ENCODE peak calls at places on chromosomes 3 and 15, in seven cellular contexts. C, O, G, M, A, U and I are unnamed samples.

GRCh38 chr3:151631946-151632345 is 101.8 kb upstream of the AADACL2 start:
- DNase-seq in C (no peak), O (no peak), G (no peak), M (no peak), A (no peak), U (peak), I (no peak)

GRCh38 chr3:177827517-177828249 is 630.4 kb upstream of the TBL1XR1 start:
- DNase-seq in C (peak), O (peak), G (no peak), M (no peak), A (no peak), U (peak), I (no peak)

GRCh38 chr3:39907981-39908380 is 98.6 kb downstream of the MYRIP start:
- DNase-seq in C (no peak), O (no peak), G (no peak), M (no peak), A (no peak), U (no peak), I (peak)

GRCh38 chr3:61924065-61924740 is 362.8 kb downstream of the PTPRG start:
- DNase-seq in C (no peak), O (no peak), G (no peak), M (no peak), A (no peak), U (no peak), I (no peak)

GRCh38 chr15:56835598-56836275 is 82.7 kb upstream of the TCF12 start:
- DNase-seq in C (no peak), O (peak), G (no peak), M (no peak), A (no peak), U (no peak), I (no peak)

GRCh38 chr3:153670577-153670976 is 450.6 kb upstream of the ARHGEF26 start:
- DNase-seq in C (no peak), O (no peak), G (no peak), M (no peak), A (no peak), U (no peak), I (no peak)

GRCh38 chr3:58241321-58242044 is 3.9 kb downstream of the ABHD6 start:
- DNase-seq in C (no peak), O (peak), G (no peak), M (no peak), A (no peak), U (peak), I (no peak)

GRCh38 chr3:150308481-150308918 is 99.6 kb upstream of the TSC22D2 start:
- DNase-seq in C (peak), O (no peak), G (no peak), M (no peak), A (no peak), U (no peak), I (no peak)

GRCh38 chr3:129888739-129889138 is 4.8 kb downstream of the TMCC1 start:
- DNase-seq in C (peak), O (peak), G (no peak), M (no peak), A (no peak), U (peak), I (no peak)

GRCh38 chr3:12237076-12237475 is 51.8 kb upstream of the PPARG start:
- DNase-seq in C (no peak), O (no peak), G (no peak), M (no peak), A (no peak), U (no peak), I (no peak)

GRCh38 chr3:117788086-117788485 is 1078.5 kb downstream of the TUSC7 start:
- DNase-seq in C (no peak), O (peak), G (no peak), M (no peak), A (no peak), U (peak), I (peak)

GRCh38 chr15:100726426-100727190 is 124.2 kb downstream of the ASB7 start:
- DNase-seq in C (peak), O (peak), G (no peak), M (no peak), A (peak), U (no peak), I (no peak)

GRCh38 chr3:53187430-53187829 is 26.4 kb downstream of the PRKCD start:
- DNase-seq in C (no peak), O (peak), G (no peak), M (no peak), A (no peak), U (no peak), I (no peak)

GRCh38 chr3:140100479-140100878 is 165.5 kb downstream of the CLSTN2 start:
- DNase-seq in C (no peak), O (no peak), G (no peak), M (no peak), A (no peak), U (no peak), I (no peak)

GRCh38 chr3:141945726-141946125 is 69.3 kb downstream of the ATP1B3 start:
- DNase-seq in C (no peak), O (no peak), G (no peak), M (no peak), A (no peak), U (no peak), I (no peak)

GRCh38 chr3:50516048-50516871 is 12.8 kb upstream of the CACNA2D2 start:
- DNase-seq in C (no peak), O (no peak), G (peak), M (peak), A (peak), U (peak), I (peak)

GRCh38 chr15:57015897-57016296 is 97.5 kb downstream of the TCF12 start:
- DNase-seq in C (peak), O (peak), G (no peak), M (no peak), A (no peak), U (peak), I (peak)

GRCh38 chr15:57762302-57762701 is 55.8 kb downstream of the POLR2M start:
- DNase-seq in C (no peak), O (no peak), G (no peak), M (no peak), A (no peak), U (no peak), I (peak)

GRCh38 chr3:98741121-98741716 is 21.9 kb upstream of the ST3GAL6 start:
- DNase-seq in C (peak), O (peak), G (no peak), M (no peak), A (no peak), U (peak), I (peak)

GRCh38 chr15:57245130-57245529 is 131.2 kb upstream of the CGNL1 start:
- DNase-seq in C (no peak), O (peak), G (no peak), M (no peak), A (no peak), U (peak), I (no peak)

GRCh38 chr3:58441514-58442450 is 8.2 kb upstream of the PDHB start:
- DNase-seq in C (no peak), O (no peak), G (no peak), M (no peak), A (no peak), U (no peak), I (peak)

GRCh38 chr15:101244889-101245668 is 6.8 kb downstream of the CHSY1 start:
- DNase-seq in C (no peak), O (no peak), G (no peak), M (no peak), A (no peak), U (no peak), I (no peak)

GRCh38 chr15:23734856-23735255 is 47.8 kb upstream of the NDN start:
- DNase-seq in C (no peak), O (no peak), G (no peak), M (no peak), A (no peak), U (no peak), I (no peak)

GRCh38 chr3:138154534-138154933 is 20.2 kb downstream of the DBR1 start:
- DNase-seq in C (no peak), O (no peak), G (no peak), M (no peak), A (no peak), U (no peak), I (no peak)

GRCh38 chr3:178420033-178420432 is 116.2 kb upstream of the KCNMB2 start:
- DNase-seq in C (no peak), O (no peak), G (no peak), M (no peak), A (no peak), U (no peak), I (no peak)

GRCh38 chr3:196274585-196274984 is 12.9 kb downstream of the PCYT1A start:
- DNase-seq in C (peak), O (peak), G (no peak), M (no peak), A (no peak), U (peak), I (no peak)

GRCh38 chr15:97654677-97655076 is 305.8 kb upstream of the ARRDC4 start:
- DNase-seq in C (no peak), O (no peak), G (no peak), M (no peak), A (no peak), U (no peak), I (no peak)

GRCh38 chr3:38610934-38611333 is 38.6 kb downstream of the SCN5A start:
- DNase-seq in C (no peak), O (no peak), G (no peak), M (no peak), A (no peak), U (no peak), I (no peak)

GRCh38 chr3:126261037-126261436 is 80.7 kb upstream of the ALDH1L1 start:
- DNase-seq in C (peak), O (peak), G (no peak), M (no peak), A (no peak), U (peak), I (peak)

GRCh38 chr15:99057697-99058420 is 47.0 kb upstream of the SYNM start:
- DNase-seq in C (no peak), O (no peak), G (no peak), M (no peak), A (no peak), U (no peak), I (no peak)

GRCh38 chr3:27073903-27074302 is 295.3 kb downstream of the NEK10 start:
- DNase-seq in C (no peak), O (no peak), G (no peak), M (no peak), A (no peak), U (no peak), I (no peak)

GRCh38 chr3:127174284-127174683 is 18.6 kb upstream of the PRR23E start:
- DNase-seq in C (no peak), O (no peak), G (no peak), M (no peak), A (peak), U (no peak), I (no peak)

GRCh38 chr3:56783644-56784451 is 17.9 kb downstream of the ARHGEF3 start:
- DNase-seq in C (peak), O (peak), G (no peak), M (no peak), A (no peak), U (peak), I (no peak)

GRCh38 chr3:10160346-10160745 is 4.4 kb upstream of the IRAK2 start:
- DNase-seq in C (no peak), O (no peak), G (no peak), M (no peak), A (no peak), U (no peak), I (no peak)

GRCh38 chr3:6805236-6805635 is 55.7 kb upstream of the GRM7 start:
- DNase-seq in C (peak), O (no peak), G (no peak), M (no peak), A (no peak), U (no peak), I (no peak)

GRCh38 chr3:164332856-164333802 is 745.2 kb downstream of the SI start:
- DNase-seq in C (no peak), O (no peak), G (peak), M (peak), A (peak), U (peak), I (peak)

GRCh38 chr3:154156529-154156928 is 35.3 kb downstream of the ARHGEF26 start:
- DNase-seq in C (no peak), O (no peak), G (no peak), M (no peak), A (no peak), U (no peak), I (no peak)

GRCh38 chr15:66701422-66702034 is 508 bp upstream of the SMAD6 start:
- DNase-seq in C (no peak), O (no peak), G (peak), M (no peak), A (peak), U (peak), I (peak)

GRCh38 chr3:126528419-126528799 is 4.5 kb downstream of the CHST13 start:
- DNase-seq in C (no peak), O (no peak), G (no peak), M (no peak), A (no peak), U (no peak), I (no peak)

GRCh38 chr3:100374521-100374920 is 26.4 kb downstream of the TOMM70 start:
- DNase-seq in C (no peak), O (no peak), G (no peak), M (no peak), A (no peak), U (no peak), I (no peak)

GRCh38 chr3:100366424-100366823 is 31.9 kb downstream of the NIT2 start:
- DNase-seq in C (no peak), O (no peak), G (no peak), M (no peak), A (no peak), U (no peak), I (no peak)

GRCh38 chr3:100368421-100368820 is 32.5 kb downstream of the TOMM70 start:
- DNase-seq in C (no peak), O (no peak), G (no peak), M (no peak), A (no peak), U (no peak), I (no peak)

GRCh38 chr3:100370751-100371150 is 30.1 kb downstream of the TOMM70 start:
- DNase-seq in C (no peak), O (peak), G (no peak), M (no peak), A (no peak), U (no peak), I (no peak)
- H2AK5ac ChIP-seq in C (no peak), O (no peak), G (no peak), M (no peak), A (no peak), U (no peak), I (no peak)

GRCh38 chr3:134955874-134956273 is 160.8 kb downstream of the EPHB1 start:
- DNase-seq in C (no peak), O (no peak), G (no peak), M (no peak), A (no peak), U (no peak), I (no peak)
- H2AK5ac ChIP-seq in C (no peak), O (no peak), G (no peak), M (no peak), A (no peak), U (no peak), I (no peak)

GRCh38 chr3:174023445-174023844 is 625.9 kb downstream of the NLGN1 start:
- DNase-seq in C (no peak), O (peak), G (no peak), M (no peak), A (no peak), U (no peak), I (no peak)

GRCh38 chr3:174028673-174029072 is 631.1 kb downstream of the NLGN1 start:
- DNase-seq in C (no peak), O (no peak), G (no peak), M (no peak), A (no peak), U (no peak), I (no peak)
- H2AK5ac ChIP-seq in C (no peak), O (no peak), G (no peak), M (no peak), A (no peak), U (no peak), I (no peak)

DNA sequence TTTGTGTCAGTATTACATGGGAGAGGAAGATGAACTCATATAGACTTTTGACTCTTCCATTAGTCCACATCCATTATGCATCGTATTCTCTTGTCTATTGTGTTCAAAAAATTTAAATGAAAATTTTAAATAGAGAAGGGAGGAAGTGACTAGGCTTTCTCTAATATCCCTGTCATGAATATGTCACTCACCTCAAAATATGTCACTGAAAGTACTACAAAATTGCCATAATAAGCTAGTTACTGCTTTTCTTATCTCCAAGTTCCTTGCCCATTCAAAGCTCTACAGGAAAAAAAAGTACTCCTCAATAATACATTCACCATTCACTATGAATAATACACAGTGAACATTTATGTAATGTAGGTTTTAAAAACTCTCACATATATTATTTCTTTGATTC is 22.3 kb upstream of the GHSR start:
- DNase-seq in C (no peak), O (no peak), G (no peak), M (no peak), A (no peak), U (no peak), I (no peak)
- H2AK5ac ChIP-seq in C (no peak), O (no peak), G (no peak), M (no peak), A (no peak), U (no peak), I (no peak)